ENCODE peak calls at places on chromosomes 16 and 17, in seven cellular contexts. R is neural progenitor cell, D is GM12878, L is sigmoid colon, V is H9, N is mammary epithelial cell, E is uterus. P is an unnamed sample.

GRCh38 chr17:32445976-32446375 is 1.7 kb downstream of the PSMD11 start:
- DNase-seq in E (no peak), N (no peak), L (no peak), D (no peak), V (no peak), R (no peak), P (no peak)

GRCh38 chr17:47975815-47976190 is 4.9 kb downstream of the CDK5RAP3 start:
- DNase-seq in N (no peak), V (no peak), E (no peak), D (no peak), L (no peak), R (no peak), P (no peak)

GRCh38 chr16:777826-778225 is 10.4 kb downstream of the RPUSD1 start:
- DNase-seq in L (no peak), D (no peak), R (no peak), N (no peak), E (no peak), V (no peak), P (no peak)

GRCh38 chr17:32266389-32267269 is 997 bp downstream of the RHBDL3 start:
- DNase-seq in E (no peak), N (no peak), R (peak; percentile 87), L (no peak), D (no peak), V (peak; percentile 69), P (no peak)

GRCh38 chr17:57670769-57671545 is 74.1 kb downstream of the CCDC182 start:
- DNase-seq in V (no peak), L (no peak), N (peak; percentile 14), D (no peak), R (no peak), E (no peak), P (no peak)

GRCh38 chr16:2337431-2338296 is 2.9 kb downstream of the ABCA3 start:
- DNase-seq in D (no peak), V (no peak), L (no peak), E (no peak), R (no peak), N (no peak), P (no peak)

GRCh38 chr16:79664407-79664806 is 63.9 kb upstream of the MAF start:
- DNase-seq in D (no peak), N (no peak), V (no peak), L (no peak), E (no peak), R (no peak), P (no peak)

GRCh38 chr17:47815106-47815918 is 6.3 kb downstream of the OSBPL7 start:
- DNase-seq in D (no peak), R (no peak), L (no peak), V (no peak), N (no peak), E (no peak), P (no peak)

GRCh38 chr16:88476817-88477397 is 23.8 kb downstream of the ZFPM1 start:
- DNase-seq in V (no peak), D (no peak), L (no peak), N (no peak), E (no peak), R (no peak), P (no peak)

GRCh38 chr17:40457369-40457768 is 14.1 kb downstream of the IGFBP4 start:
- DNase-seq in E (no peak), D (no peak), R (no peak), V (no peak), L (peak; percentile 57), N (no peak), P (no peak)
- H3K27ac ChIP-seq in E (peak overlapping the region; percentile 70), D (no peak overlapping the region), R (no peak overlapping the region), V (no peak overlapping the region), L (peak overlapping the region; percentile 77), N (no peak overlapping the region), P (no peak overlapping the region)

GRCh38 chr16:11570258-11570657 is 16.5 kb downstream of the LITAF start:
- DNase-seq in E (no peak), D (no peak), V (no peak), R (no peak), N (no peak), L (no peak), P (no peak)
- H3K4me1 ChIP-seq in E (no peaks in the 10 kb centered on the region), D (peaks cover 12% of the 10 kb centered on the region), V (no peaks in the 10 kb centered on the region), R (peaks cover 5% of the 10 kb centered on the region), N (no peaks in the 10 kb centered on the region), L (peaks cover 20% of the 10 kb centered on the region), P (no peaks in the 10 kb centered on the region)

DNA sequence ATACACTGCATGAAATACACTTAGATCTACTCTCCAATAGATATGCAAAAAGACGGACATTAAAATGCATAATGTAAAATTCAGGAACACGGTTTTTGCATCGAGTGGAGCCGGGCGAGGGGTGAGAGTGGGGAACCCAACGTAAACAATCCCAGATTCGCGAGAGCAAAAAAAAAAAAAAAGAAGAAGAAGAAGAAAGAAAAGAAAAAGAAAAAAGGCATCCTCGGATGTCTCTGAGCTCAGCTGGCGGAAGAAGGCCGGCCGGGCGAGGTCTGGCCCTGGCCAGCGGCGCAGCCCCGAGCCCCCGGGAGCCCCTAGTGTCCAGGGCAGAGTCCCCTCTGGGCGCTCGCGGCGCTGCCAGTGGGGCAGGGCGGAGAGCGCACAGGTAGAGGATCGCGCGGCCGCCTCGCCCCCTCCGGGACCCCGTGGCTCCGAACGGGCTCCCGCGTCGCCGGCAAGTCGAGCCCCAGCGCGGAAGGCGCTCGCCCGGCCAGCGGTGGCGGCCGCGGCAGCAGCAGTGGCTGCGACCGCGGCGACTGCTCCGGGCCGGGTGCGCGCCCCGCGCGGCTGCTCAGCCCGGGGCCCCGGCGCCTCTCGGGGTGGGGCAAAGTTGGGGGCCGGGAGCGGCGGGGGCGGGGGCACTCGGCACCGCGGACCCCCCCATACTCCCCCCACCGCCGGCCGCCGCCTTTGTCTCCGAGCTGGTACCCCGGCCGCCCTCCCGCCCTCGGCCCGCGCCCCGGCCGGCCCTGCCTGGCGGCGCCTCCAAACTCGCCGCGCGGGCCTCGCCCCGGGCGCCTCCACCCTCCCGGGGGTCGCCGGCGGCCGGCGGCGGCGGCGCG is 9.7 kb upstream of the ZFHX3 start:
- DNase-seq in V (no peak), R (peak; percentile 75), E (peak; percentile 54), L (no peak), N (peak; percentile 18), D (no peak), P (no peak)
- TF ChIP-seq CTCF in V (peak; percentile 21), R (peak; percentile 41), E (no peak), L (no peak), N (no peak), D (peak; percentile 0), P (peak; percentile 27)

GRCh38 chr17:37609170-37610040 is at the start of gene SYNRG:
- DNase-seq in N (peak; percentile 95), R (peak; percentile 98), L (peak; percentile 97), E (peak; percentile 97), D (peak; percentile 81), V (peak; percentile 99), P (peak; percentile 76)

GRCh38 chr17:37614391-37614790 is 5.2 kb upstream of the SYNRG start:
- DNase-seq in N (peak; percentile 71), V (no peak), R (no peak), E (no peak), D (no peak), L (no peak), P (peak; percentile 86)

GRCh38 chr17:37610971-37611370 is 1.8 kb upstream of the SYNRG start:
- DNase-seq in D (no peak), L (no peak), V (no peak), N (no peak), R (peak; percentile 3), E (no peak), P (no peak)

GRCh38 chr17:37614823-37615222 is 5.6 kb upstream of the SYNRG start:
- DNase-seq in E (no peak), D (no peak), L (no peak), N (no peak), V (no peak), R (no peak), P (no peak)
- H3K27ac ChIP-seq in E (no peak overlapping the region), D (no peak overlapping the region), L (no peak overlapping the region), N (peak overlapping the region; percentile 73), V (no peak overlapping the region), R (no peak overlapping the region), P (peak overlapping the region; percentile 22)

GRCh38 chr17:82464567-82464929 is 6.0 kb downstream of the NARF start:
- DNase-seq in N (no peak), L (no peak), R (no peak), E (no peak), V (no peak), D (no peak), P (no peak)
- H3K4me1 ChIP-seq in N (no peaks in the 10 kb centered on the region), L (peaks cover 4% of the 10 kb centered on the region), R (peaks cover 2% of the 10 kb centered on the region), E (no peaks in the 10 kb centered on the region), V (no peaks in the 10 kb centered on the region), D (no peaks in the 10 kb centered on the region), P (no peaks in the 10 kb centered on the region)

P was measured in foreskin keratinocyte.